ENCODE peak calls at places on chromosomes 3 and 15, in six cellular contexts. O is transverse colon, V is vagina, C is heart left ventricle, W is esophagus muscularis mucosa, L is uterus. D is an unnamed sample.

GRCh38 chr3:58013973-58014649 is 5.9 kb downstream of the FLNB start:
- DNase-seq in O (peak; percentile 30), V (no peak), C (no peak), W (no peak), L (peak; percentile 74), D (no peak)

GRCh38 chr3:61618871-61619270 is 57.5 kb downstream of the PTPRG start:
- DNase-seq in O (no peak), V (no peak), C (no peak), W (no peak), L (no peak), D (no peak)

GRCh38 chr15:101348643-101349496 is 53.8 kb upstream of the SNRPA1 start:
- DNase-seq in O (peak; percentile 29), V (peak; percentile 71), C (no peak), W (no peak), L (no peak), D (no peak)

GRCh38 chr3:29185706-29186105 is 95.2 kb upstream of the RBMS3 start:
- DNase-seq in O (no peak), V (no peak), C (no peak), W (no peak), L (no peak), D (no peak)

GRCh38 chr15:52180196-52180835 is 10.9 kb downstream of the GNB5 start:
- DNase-seq in O (peak; percentile 42), V (no peak), C (no peak), W (peak; percentile 53), L (no peak), D (no peak)

GRCh38 chr3:56005196-56005805 is 463.0 kb downstream of the ERC2 start:
- DNase-seq in O (no peak), V (no peak), C (no peak), W (no peak), L (no peak), D (no peak)

GRCh38 chr3:34619990-34620389 is 821.6 kb downstream of the PDCD6IP start:
- DNase-seq in O (no peak), V (no peak), C (no peak), W (no peak), L (no peak), D (no peak)

GRCh38 chr3:187016639-187017345 is 86.5 kb downstream of the ST6GAL1 start:
- DNase-seq in O (no peak), V (no peak), C (no peak), W (no peak), L (no peak), D (no peak)

GRCh38 chr3:11499144-11499543 is 144.6 kb downstream of the VGLL4 start:
- DNase-seq in O (no peak), V (no peak), C (no peak), W (no peak), L (no peak), D (no peak)

GRCh38 chr3:27423463-27423862 is 54.3 kb upstream of the NEK10 start:
- DNase-seq in O (no peak), V (no peak), C (no peak), W (no peak), L (no peak), D (no peak)

GRCh38 chr3:180548050-180548449 is 53.9 kb upstream of the TTC14 start:
- DNase-seq in O (no peak), V (no peak), C (no peak), W (no peak), L (no peak), D (no peak)

GRCh38 chr3:38587548-38588131 is 61.8 kb downstream of the SCN5A start:
- DNase-seq in O (peak; percentile 2), V (peak; percentile 67), C (peak; percentile 8), W (peak; percentile 68), L (no peak), D (peak; percentile 29)

GRCh38 chr15:88391006-88391405 is 76.2 kb downstream of the MRPL46 start:
- DNase-seq in O (no peak), V (no peak), C (no peak), W (no peak), L (no peak), D (no peak)

GRCh38 chr3:189269356-189269755 is 97.6 kb downstream of the TPRG1 start:
- DNase-seq in O (no peak), V (no peak), C (no peak), W (no peak), L (no peak), D (no peak)

GRCh38 chr15:22881739-22882440 is 43.4 kb downstream of the NIPA2 start:
- DNase-seq in O (no peak), V (no peak), C (no peak), W (no peak), L (no peak), D (no peak)

GRCh38 chr15:68786753-68787152 is 33.9 kb downstream of the ANP32A start:
- DNase-seq in O (no peak), V (no peak), C (no peak), W (no peak), L (no peak), D (no peak)

GRCh38 chr3:194194051-194194756 is 58.3 kb downstream of the HES1 start:
- DNase-seq in O (no peak), V (no peak), C (no peak), W (no peak), L (no peak), D (no peak)

GRCh38 chr3:52195823-52196331 is 2.1 kb upstream of the ALAS1 start:
- DNase-seq in O (peak; percentile 24), V (no peak), C (no peak), W (no peak), L (no peak), D (no peak)

GRCh38 chr3:99236576-99236975 is 335.1 kb upstream of the DCBLD2 start:
- DNase-seq in O (no peak), V (no peak), C (no peak), W (no peak), L (no peak), D (no peak)

GRCh38 chr15:97995192-97995591 is 34.7 kb downstream of the ARRDC4 start:
- DNase-seq in O (peak; percentile 47), V (no peak), C (no peak), W (no peak), L (no peak), D (no peak)

GRCh38 chr3:9045399-9045798 is 82.1 kb upstream of the RAD18 start:
- DNase-seq in O (no peak), V (no peak), C (no peak), W (no peak), L (no peak), D (no peak)

GRCh38 chr15:82928711-82929110 is 23.8 kb downstream of the HOMER2 start:
- DNase-seq in O (no peak), V (no peak), C (no peak), W (no peak), L (no peak), D (no peak)

GRCh38 chr15:99614749-99615288 is 49.0 kb downstream of the MEF2A start:
- DNase-seq in O (no peak), V (no peak), C (no peak), W (no peak), L (no peak), D (no peak)

GRCh38 chr15:99616129-99616528 is 50.3 kb downstream of the MEF2A start:
- DNase-seq in O (no peak), V (no peak), C (no peak), W (no peak), L (no peak), D (no peak)

GRCh38 chr15:99615460-99615859 is 49.7 kb downstream of the MEF2A start:
- DNase-seq in O (no peak), V (no peak), C (no peak), W (no peak), L (no peak), D (no peak)

GRCh38 chr15:99613887-99614642 is 48.3 kb downstream of the MEF2A start:
- DNase-seq in O (peak; percentile 40), V (no peak), C (no peak), W (no peak), L (peak; percentile 26), D (no peak)

GRCh38 chr15:99613481-99613880 is 47.7 kb downstream of the MEF2A start:
- DNase-seq in O (no peak), V (no peak), C (no peak), W (no peak), L (no peak), D (no peak)
- H3K4me1 ChIP-seq in O (peaks cover 34% of the 10 kb centered on the region), V (peaks cover 48% of the 10 kb centered on the region), C (peaks cover 10% of the 10 kb centered on the region), W (peaks cover 59% of the 10 kb centered on the region), L (peaks cover 12% of the 10 kb centered on the region), D (peaks cover 4% of the 10 kb centered on the region)

DNA sequence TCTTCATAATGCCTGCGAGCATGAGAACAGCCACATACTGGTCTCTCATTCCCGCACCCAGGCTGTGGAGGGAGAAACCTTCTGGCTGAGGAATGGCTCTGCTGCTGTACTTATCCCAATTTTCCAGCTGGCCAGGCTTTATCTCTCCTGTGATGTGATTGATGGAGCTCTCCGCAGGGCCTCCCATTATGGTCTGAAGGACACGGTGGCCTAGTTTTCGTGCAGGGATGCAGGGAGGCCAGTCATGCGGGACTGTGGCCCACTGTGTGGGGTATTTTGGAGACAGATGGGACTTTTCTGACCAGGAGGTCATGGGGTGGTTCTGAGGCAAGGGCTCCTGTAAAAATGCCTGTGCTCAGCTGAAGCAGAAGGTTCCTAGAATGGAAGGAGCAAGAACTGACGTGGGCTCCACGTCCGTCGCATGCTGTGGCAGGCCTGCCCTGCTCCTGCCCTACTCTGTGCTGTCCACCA is 251.5 kb downstream of the PLCL2 start:
- DNase-seq in O (no peak), V (no peak), C (peak; percentile 43), W (no peak), L (peak; percentile 49), D (no peak)
- H3K4me3 ChIP-seq in O (no peak overlapping the region), V (no peak overlapping the region), C (no peak overlapping the region), W (no peak overlapping the region), L (no peak overlapping the region), D (no peak overlapping the region)

DNA sequence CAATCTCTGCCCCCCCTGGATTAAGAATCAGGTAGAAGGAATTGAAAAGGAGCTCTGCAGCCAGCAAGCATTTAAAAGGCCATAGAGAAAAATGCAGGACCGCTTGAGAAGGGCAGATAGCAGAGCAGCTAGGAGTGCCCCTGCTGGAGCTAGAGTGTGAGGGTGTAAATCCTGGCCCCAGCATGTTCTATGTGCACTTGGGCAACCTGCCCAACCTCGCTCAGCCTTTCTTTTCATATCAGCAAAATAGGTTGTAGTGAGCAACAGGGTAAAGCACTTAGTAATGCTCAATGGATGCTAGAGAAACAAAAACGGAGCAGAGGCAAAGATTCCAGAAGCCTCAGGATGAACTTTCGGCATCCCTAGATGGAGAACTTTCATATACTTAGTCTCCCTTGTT is 25.0 kb upstream of the THBS1 start:
- DNase-seq in O (no peak), V (peak; percentile 32), C (no peak), W (peak; percentile 62), L (no peak), D (no peak)
- TF ChIP-seq POLR2A in O (no peak), V (no peak), C (no peak), W (no peak), L (no peak), D (no peak)

DNA sequence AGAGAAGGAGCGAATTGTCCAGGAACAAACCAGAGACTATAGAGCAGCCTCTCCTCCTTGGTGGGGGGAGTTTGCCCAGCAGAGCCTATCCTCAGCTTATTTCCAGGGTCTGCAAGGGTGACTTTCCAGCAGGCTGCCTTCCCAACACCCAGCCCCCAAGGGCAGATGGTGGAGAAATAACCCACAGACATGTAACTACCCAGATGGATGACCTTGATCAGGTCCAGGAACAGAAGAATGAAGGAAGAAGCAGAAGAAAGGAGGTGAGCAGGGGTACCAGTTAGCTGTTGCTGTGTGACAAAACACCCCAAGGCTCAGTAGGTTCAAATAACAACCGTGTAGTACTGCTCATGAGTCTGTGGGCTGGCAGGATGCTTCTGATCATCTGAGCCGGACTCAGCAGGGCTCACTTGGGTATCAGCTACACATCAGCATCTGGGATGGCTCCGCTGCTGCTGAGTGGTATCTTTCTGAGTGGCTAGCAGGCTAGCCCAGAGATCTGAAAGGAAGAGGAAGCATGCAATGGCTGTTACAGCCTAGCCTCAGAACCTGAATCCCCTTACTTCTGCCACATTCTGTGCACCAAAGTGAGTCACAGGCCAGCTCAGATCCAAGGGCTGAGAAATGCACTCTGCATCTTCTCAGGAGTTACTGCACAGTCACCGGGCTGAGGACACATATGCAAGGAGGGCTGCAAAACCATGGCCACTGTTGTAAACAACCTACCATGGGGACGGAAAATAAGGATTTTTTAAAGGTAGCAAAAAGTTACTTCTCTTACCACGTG is 22.2 kb upstream of the TXNRD3 start:
- DNase-seq in O (no peak), V (peak; percentile 60), C (no peak), W (peak; percentile 83), L (no peak), D (no peak)
- H3K4me1 ChIP-seq in O (peaks cover 5% of the 10 kb centered on the region), V (peaks cover 10% of the 10 kb centered on the region), C (no peaks in the 10 kb centered on the region), W (peaks cover 7% of the 10 kb centered on the region), L (no peaks in the 10 kb centered on the region), D (no peaks in the 10 kb centered on the region)